ENCODE peak calls at places on chromosome 1, in five cellular contexts. F is T-helper 9 cell, T is skeletal muscle cell, I is progenitor cell of endocrine pancreas, J is testis. S is an unnamed sample.
A peak's percentile ranks its signal among the peaks of the same experiment; 100 is the strongest.

GRCh38 chr1:100703716-100704115 is 15.8 kb upstream of the VCAM1 start:
- DNase-seq in F (no peak), T (no peak), J (no peak), I (no peak), S (no peak)

GRCh38 chr1:19463204-19463803 is 22.0 kb downstream of the CAPZB start:
- DNase-seq in J (peak; percentile 48), T (no peak), I (no peak), F (peak; percentile 54), S (no peak)

GRCh38 chr1:24003331-24003972 is 23.3 kb upstream of the SRSF10 start:
- DNase-seq in I (no peak), J (no peak), F (no peak), T (peak; percentile 97), S (no peak)

GRCh38 chr1:108627256-108627655 is 33.6 kb downstream of the HENMT1 start:
- DNase-seq in T (no peak), J (no peak), I (no peak), F (no peak), S (no peak)

GRCh38 chr1:145917595-145917994 is 922 bp downstream of the PEX11B start:
- DNase-seq in I (no peak), F (no peak), J (no peak), T (no peak), S (no peak)

GRCh38 chr1:185861630-185862029 is 127.4 kb downstream of the HMCN1 start:
- DNase-seq in F (no peak), T (no peak), J (no peak), I (no peak), S (peak; percentile 63)

GRCh38 chr1:78334114-78334513 is 156.7 kb upstream of the PTGFR start:
- DNase-seq in J (no peak), T (no peak), F (no peak), I (no peak), S (no peak)

GRCh38 chr1:247411583-247412295 is 4.2 kb upstream of the NLRP3 start:
- DNase-seq in F (no peak), T (no peak), J (no peak), I (no peak), S (no peak)

GRCh38 chr1:116763787-116764465 is 9.7 kb downstream of the CD2 start:
- DNase-seq in T (no peak), I (no peak), F (no peak), J (peak; percentile 20), S (peak; percentile 24)

GRCh38 chr1:47059376-47059775 is 7.7 kb upstream of the CYP4Z1 start:
- DNase-seq in F (no peak), T (no peak), I (no peak), J (no peak), S (no peak)

GRCh38 chr1:4657920-4658585 is 3.6 kb downstream of the AJAP1 start:
- DNase-seq in F (no peak), I (no peak), T (no peak), J (no peak), S (no peak)

GRCh38 chr1:178506177-178506576 is 6.7 kb upstream of the TEX35 start:
- DNase-seq in T (no peak), I (no peak), J (no peak), F (no peak), S (no peak)

GRCh38 chr1:17924578-17924977 is 169.4 kb downstream of the ACTL8 start:
- DNase-seq in I (no peak), T (no peak), F (no peak), J (no peak), S (no peak)

GRCh38 chr1:222995230-222995580 is 147.8 kb downstream of the TLR5 start:
- DNase-seq in T (no peak), J (no peak), F (no peak), I (no peak), S (no peak)

GRCh38 chr1:28115267-28115666 is 26.9 kb upstream of the EYA3 start:
- DNase-seq in J (no peak), F (peak; percentile 5), T (no peak), I (no peak), S (no peak)

GRCh38 chr1:235181561-235182245 is 20.7 kb upstream of the RBM34 start:
- DNase-seq in F (no peak), T (no peak), I (no peak), J (no peak), S (no peak)

GRCh38 chr1:156100205-156100995 is 14.1 kb upstream of the LMNA start:
- DNase-seq in J (no peak), I (no peak), T (no peak), F (no peak), S (no peak)

GRCh38 chr1:47714368-47714767 is 276.5 kb downstream of the FOXD2 start:
- DNase-seq in F (no peak), I (no peak), J (no peak), T (no peak), S (no peak)

GRCh38 chr1:84368441-84368840 is 29.8 kb upstream of the DNASE2B start:
- DNase-seq in T (no peak), I (no peak), J (no peak), F (no peak), S (no peak)

GRCh38 chr1:16109571-16109970 is 36.1 kb upstream of the FAM131C start:
- DNase-seq in T (no peak), F (no peak), I (no peak), J (no peak), S (no peak)

GRCh38 chr1:209577346-209577745 is 6.2 kb upstream of the CAMK1G start:
- DNase-seq in J (no peak), T (no peak), F (no peak), I (no peak), S (no peak)

GRCh38 chr1:93345633-93346471 is at the start of gene DR1:
- DNase-seq in J (peak; percentile 96), F (peak; percentile 89), T (peak; percentile 86), I (peak; percentile 87), S (peak; percentile 86)

GRCh38 chr1:87140831-87141540 is 187.7 kb upstream of the LMO4 start:
- DNase-seq in F (no peak), I (no peak), T (peak; percentile 25), J (no peak), S (no peak)

GRCh38 chr1:56473582-56474270 is 105.6 kb downstream of the PLPP3 start:
- DNase-seq in T (no peak), J (no peak), I (no peak), F (no peak), S (no peak)

GRCh38 chr1:30684881-30685795 is 38.2 kb downstream of the MATN1 start:
- DNase-seq in I (peak; percentile 94), T (no peak), J (peak; percentile 71), F (peak; percentile 4), S (peak; percentile 100)

GRCh38 chr1:59672851-59673574 is 141.7 kb upstream of the HOOK1 start:
- DNase-seq in J (no peak), F (no peak), I (no peak), T (no peak), S (no peak)

GRCh38 chr1:30872948-30873263 is 35.7 kb downstream of the SDC3 start:
- DNase-seq in F (no peak), I (no peak), T (no peak), J (no peak), S (no peak)

GRCh38 chr1:70318191-70318590 is 36.3 kb downstream of the ANKRD13C start:
- DNase-seq in F (no peak), T (no peak), I (no peak), J (no peak), S (no peak)

GRCh38 chr1:48495166-48495565 is 23.2 kb upstream of the SPATA6 start:
- DNase-seq in I (no peak), T (no peak), J (no peak), F (no peak), S (no peak)

GRCh38 chr1:147235822-147236221 is 6.7 kb upstream of the CHD1L start:
- DNase-seq in J (no peak), I (no peak), T (no peak), F (no peak), S (no peak)

GRCh38 chr1:214846971-214847810 is 235.3 kb upstream of the KCNK2 start:
- DNase-seq in F (no peak), T (no peak), I (no peak), J (no peak), S (no peak)

GRCh38 chr1:201095581-201096531 is 16.4 kb downstream of the CACNA1S start:
- DNase-seq in I (no peak), J (no peak), F (no peak), T (peak; percentile 18), S (no peak)

GRCh38 chr1:26848947-26849774 is 13.8 kb upstream of the SFN start:
- DNase-seq in I (no peak), F (no peak), T (peak; percentile 62), J (no peak), S (no peak)

GRCh38 chr1:207407655-207408256 is 46.4 kb upstream of the CR2 start:
- DNase-seq in J (no peak), I (no peak), F (no peak), T (peak; percentile 43), S (no peak)

GRCh38 chr1:217718873-217719272 is 87.7 kb downstream of the SPATA17 start:
- DNase-seq in I (no peak), J (no peak), F (no peak), T (no peak), S (no peak)

GRCh38 chr1:37410815-37411214 is 63.6 kb upstream of the ZC3H12A start:
- DNase-seq in I (peak; percentile 63), T (peak; percentile 7), J (peak; percentile 53), F (no peak), S (no peak)

GRCh38 chr1:1264868-1265272 is 8.8 kb downstream of the UBE2J2 start:
- DNase-seq in I (no peak), T (peak; percentile 90), F (no peak), J (no peak), S (no peak)

GRCh38 chr1:14996133-14997050 is 157.2 kb upstream of the TMEM51 start:
- DNase-seq in T (peak; percentile 35), J (no peak), F (no peak), I (no peak), S (no peak)

GRCh38 chr1:156641761-156642264 is at the start of gene BCAN:
- DNase-seq in F (no peak), I (peak; percentile 27), J (peak; percentile 54), T (no peak), S (no peak)

S was measured in NCI-H774.